ENCODE peak calls at places on chromosomes 3 and 15, in ten cellular contexts. E, T, V, N, Y, B, F, G, X and C are unnamed samples. For H3K4me1, the result is how much of the 10 kb centered on the place peaks cover.

GRCh38 chr3:151075869-151076573 is 9.4 kb upstream of the MED12L start:
- DNase-seq in E (no peak), T (no peak), V (no peak), N (no peak), Y (no peak), B (no peak), F (no peak), G (no peak), X (no peak), C (no peak)

GRCh38 chr3:72694398-72694797 is 153.8 kb downstream of the SHQ1 start:
- DNase-seq in E (no peak), T (no peak), V (no peak), N (peak), Y (no peak), B (peak), F (no peak), G (no peak), X (no peak), C (no peak)

GRCh38 chr3:133460809-133461208 is 61.0 kb downstream of the BFSP2 start:
- DNase-seq in E (no peak), T (no peak), V (no peak), N (no peak), Y (peak), B (no peak), F (no peak), G (no peak), X (no peak), C (no peak)

GRCh38 chr3:189324538-189325138 is 152.9 kb downstream of the TPRG1 start:
- DNase-seq in E (no peak), T (peak), V (peak), N (peak), Y (peak), B (peak), F (peak), G (no peak), X (peak), C (peak)

GRCh38 chr15:74727727-74728126 is 2.4 kb upstream of the CYP1A1 start:
- DNase-seq in E (no peak), T (no peak), V (no peak), N (no peak), Y (no peak), B (no peak), F (peak), G (peak), X (peak), C (no peak)

GRCh38 chr3:89506462-89507143 is 399.2 kb downstream of the EPHA3 start:
- DNase-seq in E (no peak), T (no peak), V (no peak), N (no peak), Y (no peak), B (no peak), F (no peak), G (no peak), X (no peak), C (no peak)

GRCh38 chr3:184593923-184594303 is 32.3 kb downstream of the EPHB3 start:
- DNase-seq in E (no peak), T (no peak), V (no peak), N (no peak), Y (no peak), B (no peak), F (no peak), G (no peak), X (no peak), C (no peak)

GRCh38 chr15:94047566-94047965 is 183.8 kb upstream of the MCTP2 start:
- DNase-seq in E (no peak), T (no peak), V (no peak), N (no peak), Y (no peak), B (no peak), F (no peak), G (no peak), X (no peak), C (no peak)

GRCh38 chr3:178808748-178809147 is 262.9 kb downstream of the ZMAT3 start:
- DNase-seq in E (no peak), T (no peak), V (no peak), N (no peak), Y (no peak), B (no peak), F (no peak), G (no peak), X (no peak), C (no peak)

GRCh38 chr3:52752045-52752660 is 18.6 kb downstream of the NEK4 start:
- DNase-seq in E (no peak), T (no peak), V (no peak), N (no peak), Y (no peak), B (peak), F (no peak), G (no peak), X (no peak), C (no peak)

GRCh38 chr3:169562988-169563774 is 100.3 kb downstream of the MECOM start:
- DNase-seq in E (no peak), T (peak), V (no peak), N (no peak), Y (no peak), B (no peak), F (no peak), G (no peak), X (no peak), C (no peak)

GRCh38 chr3:52053307-52054304 is 2.8 kb downstream of the DUSP7 start:
- DNase-seq in E (peak), T (no peak), V (peak), N (no peak), Y (peak), B (no peak), F (peak), G (no peak), X (no peak), C (peak)

GRCh38 chr3:183695569-183696364 is 1.8 kb upstream of the YEATS2 start:
- DNase-seq in E (no peak), T (no peak), V (no peak), N (no peak), Y (no peak), B (no peak), F (no peak), G (no peak), X (no peak), C (no peak)

GRCh38 chr3:174062923-174063322 is 665.4 kb downstream of the NLGN1 start:
- DNase-seq in E (no peak), T (no peak), V (no peak), N (no peak), Y (no peak), B (no peak), F (no peak), G (no peak), X (no peak), C (no peak)

GRCh38 chr3:32913790-32914446 is 37.5 kb upstream of the CCR4 start:
- DNase-seq in E (no peak), T (no peak), V (peak), N (no peak), Y (peak), B (peak), F (peak), G (peak), X (no peak), C (no peak)

GRCh38 chr15:67422296-67422695 is 98.6 kb upstream of the C15orf61 start:
- DNase-seq in E (no peak), T (no peak), V (no peak), N (no peak), Y (no peak), B (no peak), F (no peak), G (no peak), X (no peak), C (no peak)

GRCh38 chr3:117168896-117169295 is 459.3 kb downstream of the TUSC7 start:
- DNase-seq in E (no peak), T (no peak), V (no peak), N (no peak), Y (no peak), B (no peak), F (no peak), G (no peak), X (no peak), C (no peak)
- H3K4me1 ChIP-seq in E (under half), T (under half), V (under half), N (under half), Y (under half), B (under half), F (under half), G (under half), X (under half), C (under half)

GRCh38 chr15:70493376-70493775 is 270.0 kb downstream of the UACA start:
- DNase-seq in E (no peak), T (no peak), V (no peak), N (no peak), Y (no peak), B (no peak), F (no peak), G (no peak), X (no peak), C (no peak)

GRCh38 chr15:70494529-70494860 is 268.9 kb downstream of the UACA start:
- DNase-seq in E (no peak), T (no peak), V (no peak), N (no peak), Y (no peak), B (no peak), F (no peak), G (no peak), X (no peak), C (no peak)

GRCh38 chr15:70494861-70495571 is 268.3 kb downstream of the UACA start:
- DNase-seq in E (no peak), T (no peak), V (no peak), N (peak), Y (peak), B (peak), F (no peak), G (no peak), X (no peak), C (no peak)

GRCh38 chr15:70492240-70493177 is 270.8 kb downstream of the UACA start:
- DNase-seq in E (no peak), T (peak), V (peak), N (peak), Y (peak), B (peak), F (peak), G (peak), X (peak), C (peak)

GRCh38 chr15:70493787-70494514 is 269.4 kb downstream of the UACA start:
- DNase-seq in E (no peak), T (peak), V (no peak), N (no peak), Y (no peak), B (peak), F (no peak), G (no peak), X (no peak), C (no peak)
- H3K4me1 ChIP-seq in E (under half), T (under half), V (under half), N (half or more), Y (under half), B (under half), F (under half), G (under half), X (half or more), C (half or more)

DNA sequence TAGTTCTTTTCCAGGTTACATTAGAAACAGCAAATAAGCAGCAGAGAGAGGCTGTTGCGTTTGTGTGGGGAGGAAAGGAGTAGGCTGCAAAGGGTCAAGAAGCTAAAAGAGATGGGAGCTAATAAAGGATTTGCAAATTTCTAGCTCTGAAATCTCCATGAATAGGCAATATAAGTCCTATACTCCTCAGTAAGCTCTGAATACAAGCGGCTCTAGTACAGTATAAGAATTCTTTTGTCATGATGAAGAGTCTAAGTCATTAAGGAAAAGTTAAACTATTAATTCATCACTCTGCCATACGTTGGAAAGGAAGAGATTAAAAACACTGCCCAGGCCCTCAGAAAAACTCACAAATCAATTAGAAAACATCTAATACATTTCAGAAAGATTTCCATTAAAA is 59.3 kb downstream of the CEP152 start:
- DNase-seq in E (no peak), T (no peak), V (no peak), N (no peak), Y (no peak), B (peak), F (no peak), G (no peak), X (no peak), C (no peak)
- H3K4me1 ChIP-seq in E (under half), T (under half), V (under half), N (under half), Y (under half), B (under half), F (under half), G (under half), X (under half), C (under half)

GRCh38 chr15:80070840-80071239 is 11.4 kb downstream of the ZFAND6 start:
- DNase-seq in E (no peak), T (no peak), V (no peak), N (no peak), Y (no peak), B (peak), F (no peak), G (no peak), X (no peak), C (no peak)
- H3K4me1 ChIP-seq in E (under half), T (under half), V (under half), N (under half), Y (under half), B (under half), F (half or more), G (half or more), X (half or more), C (under half)

GRCh38 chr3:39146083-39146501 is 7.3 kb downstream of the CSRNP1 start:
- DNase-seq in E (no peak), T (peak), V (peak), N (no peak), Y (no peak), B (no peak), F (no peak), G (no peak), X (no peak), C (no peak)
- H3K4me1 ChIP-seq in E (under half), T (under half), V (half or more), N (half or more), Y (half or more), B (under half), F (half or more), G (half or more), X (half or more), C (under half)

GRCh38 chr3:37030573-37030972 is 37.3 kb downstream of the MLH1 start:
- DNase-seq in E (no peak), T (no peak), V (no peak), N (no peak), Y (no peak), B (no peak), F (no peak), G (no peak), X (no peak), C (no peak)

GRCh38 chr3:37029111-37029510 is 35.8 kb downstream of the MLH1 start:
- DNase-seq in E (no peak), T (no peak), V (no peak), N (no peak), Y (no peak), B (no peak), F (no peak), G (peak), X (peak), C (no peak)

GRCh38 chr3:37029516-37030163 is 36.3 kb downstream of the MLH1 start:
- DNase-seq in E (no peak), T (no peak), V (no peak), N (no peak), Y (peak), B (peak), F (no peak), G (no peak), X (no peak), C (no peak)

GRCh38 chr3:37026851-37027250 is 33.5 kb downstream of the MLH1 start:
- DNase-seq in E (no peak), T (no peak), V (no peak), N (no peak), Y (no peak), B (no peak), F (no peak), G (no peak), X (no peak), C (no peak)

GRCh38 chr3:37028329-37028728 is 35.0 kb downstream of the MLH1 start:
- DNase-seq in E (peak), T (peak), V (no peak), N (no peak), Y (no peak), B (no peak), F (peak), G (peak), X (peak), C (no peak)
- H3K4me1 ChIP-seq in E (under half), T (under half), V (under half), N (under half), Y (under half), B (under half), F (under half), G (half or more), X (under half), C (under half)